ENCODE peak calls at places on chromosomes 16 and 17, in four cellular contexts. X is thoracic aorta, W is ovary, Z is fibroblast of lung. B is an unnamed sample.

GRCh38 chr16:19718624-19718965 is 524 bp downstream of the IQCK start:
- DNase-seq in X (no peak), W (peak; percentile 55), Z (peak; percentile 30), B (no peak)

GRCh38 chr17:28481081-28481571 is 7.7 kb downstream of the SLC13A2 start:
- DNase-seq in X (no peak), W (no peak), Z (no peak), B (no peak)

GRCh38 chr17:76446449-76447231 is 6.3 kb downstream of the UBE2O start:
- DNase-seq in X (no peak), W (no peak), Z (peak; percentile 92), B (no peak)

GRCh38 chr16:1678500-1679098 is 520 bp downstream of the JPT2 start:
- DNase-seq in X (no peak), W (peak; percentile 67), Z (peak; percentile 44), B (peak; percentile 35)

GRCh38 chr17:40564883-40565744 is at the start of gene CCR7:
- DNase-seq in X (no peak), W (no peak), Z (no peak), B (no peak)

GRCh38 chr17:82457071-82457789 is 1.3 kb upstream of the NARF start:
- DNase-seq in X (no peak), W (no peak), Z (no peak), B (no peak)

GRCh38 chr17:75313941-75314550 is 24.8 kb upstream of the SLC25A19 start:
- DNase-seq in X (no peak), W (no peak), Z (no peak), B (peak; percentile 50)

GRCh38 chr17:58637011-58637570 is 54.8 kb downstream of the TEX14 start:
- DNase-seq in X (no peak), W (no peak), Z (no peak), B (no peak)

GRCh38 chr17:39757931-39758873 is 20.5 kb downstream of the GRB7 start:
- DNase-seq in X (no peak), W (no peak), Z (peak; percentile 88), B (no peak)

GRCh38 chr16:47311738-47312505 is 148.9 kb downstream of the ITFG1 start:
- DNase-seq in X (no peak), W (no peak), Z (peak; percentile 66), B (no peak)

GRCh38 chr16:64738321-64738960 is 383.4 kb downstream of the CDH11 start:
- DNase-seq in X (no peak), W (no peak), Z (peak; percentile 88), B (no peak)

GRCh38 chr17:66790476-66791061 is 44.3 kb upstream of the CACNG5 start:
- DNase-seq in X (no peak), W (no peak), Z (peak; percentile 47), B (no peak)

GRCh38 chr16:342455-343213 is 9.9 kb downstream of the AXIN1 start:
- DNase-seq in X (no peak), W (no peak), Z (no peak), B (no peak)

GRCh38 chr17:67725232-67726206 is 7.8 kb downstream of the NOL11 start:
- DNase-seq in X (no peak), W (no peak), Z (no peak), B (no peak)

GRCh38 chr17:36880506-36880905 is 56.8 kb upstream of the LHX1 start:
- DNase-seq in X (no peak), W (no peak), Z (peak; percentile 23), B (no peak)

GRCh38 chr16:66079671-66080070 is 286.8 kb upstream of the CDH5 start:
- DNase-seq in X (no peak), W (no peak), Z (no peak), B (no peak)

GRCh38 chr17:76650505-76650904 is 6.9 kb upstream of the ST6GALNAC1 start:
- DNase-seq in X (no peak), W (no peak), Z (no peak), B (no peak)

GRCh38 chr16:52851211-52851740 is 201.4 kb downstream of the CHD9NB start:
- DNase-seq in X (no peak), W (no peak), Z (no peak), B (no peak)

GRCh38 chr17:27323538-27324212 is 29.8 kb downstream of the WSB1 start:
- DNase-seq in X (peak; percentile 21), W (peak; percentile 63), Z (peak; percentile 27), B (peak; percentile 91)

GRCh38 chr17:30267625-30268024 is 24.1 kb downstream of the BLMH start:
- DNase-seq in X (no peak), W (no peak), Z (peak; percentile 69), B (no peak)

GRCh38 chr17:42181851-42182207 is 887 bp upstream of the KCNH4 start:
- DNase-seq in X (no peak), W (no peak), Z (no peak), B (no peak)
- H3K4me3 ChIP-seq in X (no peak overlapping the region), W (no peak overlapping the region), Z (no peak overlapping the region), B (no peak overlapping the region)

DNA sequence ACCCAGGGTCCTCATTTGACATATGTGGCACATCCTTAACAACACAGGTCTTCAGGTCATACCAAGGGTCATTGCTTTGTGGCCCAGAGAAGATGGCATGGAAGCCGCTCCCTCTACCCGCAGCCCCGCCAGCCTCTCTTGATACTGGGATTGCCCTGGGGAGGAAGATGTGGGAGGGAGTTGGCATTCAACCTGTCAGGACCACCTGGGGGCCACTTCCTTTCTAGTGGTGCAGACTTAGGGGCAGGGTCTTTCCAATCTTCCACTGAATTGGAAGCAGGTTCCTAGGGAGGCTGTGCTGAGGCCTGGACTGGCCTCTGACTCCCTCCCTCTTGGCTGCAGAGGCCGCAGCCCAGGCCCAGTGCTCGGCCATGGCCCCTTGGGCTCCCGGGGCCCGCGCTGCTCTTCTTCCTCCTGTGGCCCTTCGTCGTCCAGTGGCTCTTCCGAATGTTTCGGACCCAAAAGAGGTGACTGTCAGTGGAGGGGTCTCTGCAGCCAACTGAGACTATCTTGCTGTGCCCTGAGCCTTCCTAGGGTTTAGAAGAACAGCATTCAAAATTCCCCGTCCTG is 5.1 kb upstream of the HEXIM1 start:
- DNase-seq in X (no peak), W (no peak), Z (no peak), B (no peak)
- H3K4me3 ChIP-seq in X (peak overlapping the region; percentile 73), W (peak overlapping the region; percentile 47), Z (no peak overlapping the region), B (peak overlapping the region; percentile 47)

GRCh38 chr17:49670002-49670401 is 7.9 kb downstream of the SPOP start:
- DNase-seq in X (no peak), W (no peak), Z (no peak), B (no peak)
- H3K4me3 ChIP-seq in X (peak overlapping the region; percentile 41), W (no peak overlapping the region), Z (no peak overlapping the region), B (no peak overlapping the region)

DNA sequence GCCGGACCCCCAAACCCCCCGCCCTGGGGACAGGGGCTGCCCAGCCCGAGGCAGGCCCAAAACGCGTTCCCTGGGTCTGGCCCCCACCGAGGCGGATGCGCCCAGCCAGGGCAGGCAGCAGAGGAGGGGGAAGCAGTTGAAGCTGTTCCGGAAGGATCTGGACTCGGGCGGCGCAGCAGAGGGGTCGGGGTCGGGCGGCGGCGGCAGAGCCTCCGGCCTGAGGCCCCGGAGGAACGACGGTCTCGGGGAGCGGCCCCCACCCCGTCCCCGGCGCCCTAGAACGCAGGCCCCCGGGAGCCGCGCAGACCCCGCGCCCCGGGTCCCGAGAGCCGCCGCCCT is 22.9 kb upstream of the ZFPM1 start:
- DNase-seq in X (no peak), W (no peak), Z (no peak), B (no peak)
- H3K4me3 ChIP-seq in X (peak overlapping the region; percentile 68), W (peak overlapping the region; percentile 1), Z (no peak overlapping the region), B (peak overlapping the region; percentile 53)

DNA sequence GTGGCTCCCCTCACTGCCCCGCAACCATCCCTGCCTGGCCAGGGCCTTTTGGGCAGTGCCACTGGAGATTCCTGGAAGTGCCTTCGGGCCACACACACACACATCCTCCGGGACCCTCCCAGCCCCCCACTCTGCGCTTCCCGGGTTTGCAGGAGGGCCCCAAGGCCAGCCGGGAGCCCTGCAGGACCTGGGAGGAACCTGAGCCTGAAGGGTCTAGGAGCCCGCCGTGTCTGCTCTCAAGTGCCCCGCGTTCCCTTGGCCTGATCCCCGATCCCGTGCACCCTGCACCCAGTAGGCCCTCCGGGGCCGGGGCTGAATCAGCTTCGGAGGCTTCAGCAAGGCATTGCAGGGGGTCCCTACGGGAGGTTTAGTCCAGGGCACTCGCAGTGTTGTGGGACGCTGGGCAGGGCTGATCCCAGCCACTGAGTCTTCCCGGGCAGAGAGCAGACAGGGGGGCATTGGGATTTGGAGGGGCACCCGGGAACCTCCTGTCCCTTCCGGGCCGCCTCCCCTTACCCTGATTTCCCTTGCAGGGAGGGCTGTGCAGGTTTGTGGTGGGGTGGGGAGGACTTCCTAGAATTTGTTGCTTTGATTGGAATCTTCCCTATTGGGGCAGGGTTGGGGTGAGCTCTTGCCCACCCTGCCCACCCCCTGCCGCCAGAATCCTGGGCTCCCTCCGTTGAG is 36.9 kb downstream of the TMEM235 start:
- DNase-seq in X (no peak), W (no peak), Z (no peak), B (no peak)
- H3K4me3 ChIP-seq in X (no peak overlapping the region), W (no peak overlapping the region), Z (no peak overlapping the region), B (no peak overlapping the region)

DNA sequence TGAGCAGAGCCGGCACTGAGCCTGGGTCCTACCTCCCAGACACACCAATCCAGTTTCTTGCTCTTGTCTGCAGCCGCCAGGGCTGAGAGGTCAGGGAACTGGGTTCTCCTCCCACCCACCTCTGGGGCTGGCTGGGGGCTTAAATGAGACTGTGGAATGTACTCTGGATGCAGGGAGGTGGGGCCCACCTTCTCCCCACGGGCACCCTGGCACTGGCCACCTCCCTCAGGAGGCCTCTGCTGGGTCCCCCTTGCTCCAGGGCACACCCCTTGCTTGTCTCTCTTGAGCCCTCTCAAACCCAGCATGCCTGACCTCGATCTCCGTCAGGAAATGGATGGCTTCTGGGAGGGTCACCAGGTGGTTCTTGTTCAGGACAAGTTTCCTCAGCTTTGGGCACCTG is 6.4 kb downstream of the FLII start:
- DNase-seq in X (no peak), W (peak; percentile 36), Z (no peak), B (no peak)
- H3K4me3 ChIP-seq in X (no peak overlapping the region), W (no peak overlapping the region), Z (no peak overlapping the region), B (no peak overlapping the region)

GRCh38 chr16:88511060-88511459 is 58.0 kb downstream of the ZFPM1 start:
- DNase-seq in X (no peak), W (no peak), Z (no peak), B (no peak)
- H3K4me3 ChIP-seq in X (no peak overlapping the region), W (no peak overlapping the region), Z (no peak overlapping the region), B (no peak overlapping the region)

DNA sequence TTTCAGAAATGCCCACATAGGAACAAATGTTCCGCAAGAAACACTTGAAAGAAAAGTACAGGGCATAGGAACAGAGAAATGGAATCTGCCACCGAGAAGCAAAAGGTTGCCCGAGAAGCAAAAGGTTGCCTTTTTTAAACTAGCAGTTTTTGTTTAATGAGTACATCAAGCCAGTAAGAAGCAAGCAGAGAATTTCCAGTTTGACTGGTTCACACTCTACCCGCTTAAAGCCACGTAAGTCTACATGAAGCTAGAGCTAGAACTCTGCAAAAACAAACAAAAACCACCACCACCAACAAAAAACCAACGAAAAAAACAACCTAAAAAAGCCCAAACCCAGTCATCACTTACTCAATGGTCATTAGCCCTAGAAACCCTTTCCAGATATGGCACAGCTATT is 144.3 kb downstream of the MAP2K6 start:
- DNase-seq in X (no peak), W (no peak), Z (no peak), B (no peak)
- H3K4me3 ChIP-seq in X (no peak overlapping the region), W (no peak overlapping the region), Z (no peak overlapping the region), B (no peak overlapping the region)

DNA sequence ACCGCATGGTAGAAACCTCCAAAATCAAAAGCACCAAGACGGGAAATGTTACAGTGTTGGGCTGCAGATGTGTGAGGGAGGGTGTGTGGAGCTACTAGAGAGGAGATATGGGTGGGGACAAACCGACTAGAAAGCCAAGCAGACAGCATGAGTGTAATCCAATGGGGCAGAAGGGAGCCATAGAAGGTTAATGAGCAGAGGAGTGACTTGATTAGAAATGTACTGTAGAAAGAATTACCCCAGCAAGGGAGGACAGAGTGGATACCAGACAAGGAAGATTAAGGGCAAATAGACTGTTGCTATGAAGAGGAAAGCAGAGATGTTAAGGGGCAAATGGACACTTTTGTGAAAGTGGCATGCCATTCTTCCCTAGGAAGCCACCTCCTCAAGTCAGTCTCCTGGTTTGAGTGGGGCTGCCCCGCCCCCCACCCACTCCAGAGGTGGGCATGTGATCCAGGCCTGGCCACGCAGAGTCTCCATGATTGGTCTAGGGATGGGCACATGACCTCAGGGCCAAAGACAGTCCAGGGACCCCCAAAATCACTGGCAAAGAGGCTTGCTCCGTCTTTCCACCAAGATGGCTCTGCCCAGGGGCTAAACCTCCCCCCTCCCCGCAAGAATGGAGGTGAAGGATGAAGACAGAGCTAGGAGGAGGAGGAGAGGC is 4.3 kb downstream of the COTL1 start:
- DNase-seq in X (no peak), W (no peak), Z (no peak), B (no peak)
- H3K4me3 ChIP-seq in X (no peak overlapping the region), W (no peak overlapping the region), Z (no peak overlapping the region), B (no peak overlapping the region)

B was measured in heart left ventricle.